ENCODE peak calls at places on chromosomes 5 and 9, in nine cellular contexts. W, A, K, I, D, T, O, B and X are unnamed samples.

GRCh38 chr5:167361841-167362240 is 929.6 kb upstream of the WWC1 start:
- DNase-seq in O (no peak), K (no peak), I (no peak), B (peak; percentile 11), D (no peak), W (no peak), T (no peak), A (no peak), X (no peak)

GRCh38 chr5:135009736-135010501 is 24.1 kb downstream of the PITX1 start:
- DNase-seq in T (no peak), A (no peak), I (no peak), B (no peak), W (no peak), D (no peak), O (no peak), K (no peak), X (no peak)

GRCh38 chr5:103741984-103742383 is 179.4 kb upstream of the NUDT12 start:
- DNase-seq in B (no peak), O (no peak), K (no peak), A (no peak), I (no peak), W (no peak), T (no peak), D (no peak), X (no peak)

GRCh38 chr5:149485655-149486615 is 65.3 kb downstream of the CSNK1A1 start:
- DNase-seq in K (no peak), A (peak; percentile 83), D (no peak), I (no peak), O (peak; percentile 99), W (peak; percentile 84), T (peak; percentile 92), B (peak; percentile 99), X (no peak)

GRCh38 chr5:103402861-103403260 is 144.3 kb downstream of the MACIR start:
- DNase-seq in O (no peak), B (no peak), T (peak; percentile 14), A (peak; percentile 62), I (no peak), K (no peak), W (no peak), D (no peak), X (no peak)

GRCh38 chr9:71921190-71921814 is 9.9 kb downstream of the C9orf85 start:
- DNase-seq in A (no peak), I (no peak), O (no peak), W (no peak), T (no peak), B (no peak), D (no peak), K (no peak), X (no peak)

GRCh38 chr5:99879791-99880511 is 655.2 kb upstream of the FAM174A start:
- DNase-seq in K (no peak), A (no peak), W (no peak), B (no peak), D (no peak), I (no peak), O (no peak), T (no peak), X (no peak)

GRCh38 chr9:114448706-114449105 is 56.6 kb downstream of the WHRN start:
- DNase-seq in O (peak; percentile 68), W (no peak), K (no peak), I (no peak), D (no peak), A (no peak), B (peak; percentile 55), T (no peak), X (no peak)

GRCh38 chr5:108617467-108618435 is 129.9 kb upstream of the FER start:
- DNase-seq in D (no peak), K (no peak), A (no peak), I (no peak), W (no peak), B (no peak), O (no peak), T (no peak), X (no peak)
- TF ChIP-seq CTCF in D (no peak), K (no peak), A (no peak), I (no peak), W (no peak), B (no peak), O (no peak), T (no peak), X (no peak)

GRCh38 chr5:55674340-55674739 is 37.8 kb downstream of the SLC38A9 start:
- DNase-seq in W (no peak), T (no peak), I (no peak), A (no peak), B (no peak), O (no peak), K (no peak), D (no peak), X (no peak)
- TF ChIP-seq CTCF in W (no peak), T (no peak), I (no peak), A (no peak), B (no peak), O (no peak), K (no peak), D (no peak), X (no peak)

GRCh38 chr9:88590558-88591146 is 55.7 kb downstream of the NXNL2 start:
- DNase-seq in W (no peak), K (no peak), O (no peak), A (no peak), T (no peak), D (no peak), I (no peak), B (no peak), X (no peak)
- TF ChIP-seq CTCF in W (no peak), K (no peak), O (peak; percentile 41), A (no peak), T (no peak), D (no peak), I (no peak), B (peak; percentile 4), X (no peak)

GRCh38 chr9:97440160-97440559 is 28.3 kb downstream of the TDRD7 start:
- DNase-seq in T (no peak), D (no peak), B (no peak), A (no peak), K (no peak), W (no peak), O (no peak), I (no peak), X (no peak)
- TF ChIP-seq CTCF in T (no peak), D (no peak), B (no peak), A (no peak), K (no peak), W (no peak), O (no peak), I (peak; percentile 23), X (no peak)

DNA sequence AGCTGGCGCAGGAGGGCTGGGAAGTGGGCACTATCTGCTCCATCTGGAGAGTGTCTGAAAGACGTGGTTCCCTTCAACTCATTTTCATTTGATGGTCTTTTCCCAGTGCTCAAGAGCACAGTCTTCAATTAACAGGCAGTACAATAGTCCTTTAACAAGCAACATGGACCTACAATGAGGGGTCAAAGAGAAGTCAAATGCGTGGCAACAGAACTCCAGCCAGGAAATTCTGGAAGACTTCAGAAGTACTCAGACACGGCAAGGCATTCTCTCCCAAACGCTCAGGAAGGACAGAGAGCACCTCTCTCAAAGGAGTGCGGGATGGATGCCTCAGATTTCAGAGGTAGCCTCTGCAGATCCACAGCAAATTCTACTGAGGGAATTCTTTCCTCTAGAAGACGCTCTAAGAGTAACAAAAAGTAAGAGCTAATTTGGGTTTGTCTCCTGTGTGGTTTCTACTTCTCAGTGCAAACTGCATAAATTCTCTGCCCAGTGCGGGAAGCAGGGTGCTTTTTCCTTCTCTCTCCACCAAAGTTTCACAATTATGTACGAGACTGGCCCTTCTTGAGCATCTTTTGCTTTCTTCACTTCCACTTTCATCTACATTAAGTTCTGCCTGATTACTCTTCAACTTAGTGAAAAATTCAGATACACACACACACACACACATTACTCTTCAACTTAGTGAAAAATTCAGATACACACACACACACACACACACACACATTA is 56.4 kb downstream of the LHFPL2 start:
- DNase-seq in O (no peak), K (no peak), B (no peak), T (no peak), I (no peak), W (no peak), A (no peak), D (no peak), X (no peak)
- TF ChIP-seq CTCF in O (no peak), K (no peak), B (no peak), T (no peak), I (no peak), W (no peak), A (no peak), D (no peak), X (no peak)

DNA sequence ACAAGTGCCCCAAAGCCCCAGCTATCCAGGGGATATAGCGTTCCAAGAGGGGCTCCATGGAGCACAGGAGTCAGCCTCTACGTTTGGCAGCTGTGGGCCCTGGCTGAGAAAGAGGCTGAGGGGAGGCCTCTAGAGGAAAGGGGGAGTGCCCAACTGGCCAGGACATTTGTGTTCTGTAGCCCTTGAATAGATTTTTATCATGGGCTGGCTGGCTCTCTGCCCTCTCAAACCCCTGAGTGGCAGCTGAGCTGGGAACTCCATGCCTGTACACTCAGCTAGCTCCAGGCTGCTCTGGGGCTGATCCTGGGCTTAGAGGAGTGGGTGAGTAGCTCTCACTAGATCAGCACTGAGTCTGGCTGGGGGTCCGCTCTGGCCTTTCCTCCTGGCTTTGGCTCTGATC is 285.0 kb downstream of the ZSWIM6 start:
- DNase-seq in B (no peak), K (no peak), A (no peak), W (no peak), T (no peak), D (no peak), I (no peak), O (no peak), X (no peak)
- TF ChIP-seq CTCF in B (no peak), K (no peak), A (no peak), W (no peak), T (no peak), D (no peak), I (no peak), O (no peak), X (no peak)